ENCODE peak calls at places on chromosomes 6 and 20, in four cellular contexts. S is AG10803, N is mucosa of descending colon, P is AG04449. L is an unnamed sample.

GRCh38 chr6:37756141-37756540 is 58.5 kb upstream of the MDGA1 start:
- DNase-seq in S (no peak), N (no peak), P (no peak), L (no peak)

GRCh38 chr6:3063733-3064700 is 4.3 kb upstream of the RIPK1 start:
- DNase-seq in S (peak; percentile 93), N (peak; percentile 97), P (no peak), L (peak; percentile 77)

GRCh38 chr20:32067234-32067821 is 15.3 kb downstream of the HCK start:
- DNase-seq in S (peak; percentile 99), N (no peak), P (peak; percentile 93), L (peak; percentile 44)

GRCh38 chr20:17807670-17808069 is 107.9 kb downstream of the BANF2 start:
- DNase-seq in S (peak; percentile 34), N (no peak), P (no peak), L (no peak)

GRCh38 chr20:20441259-20441658 is 73.4 kb downstream of the INSM1 start:
- DNase-seq in S (no peak), N (peak; percentile 22), P (no peak), L (no peak)

GRCh38 chr6:125586074-125586473 is 163.4 kb upstream of the HEY2 start:
- DNase-seq in S (no peak), N (no peak), P (no peak), L (no peak)

GRCh38 chr20:47981242-47981641 is 196.0 kb upstream of the SULF2 start:
- DNase-seq in S (no peak), N (no peak), P (no peak), L (no peak)

GRCh38 chr6:133837801-133838349 is 51.0 kb upstream of the TCF21 start:
- DNase-seq in S (peak; percentile 27), N (peak; percentile 81), P (no peak), L (peak; percentile 14)

GRCh38 chr6:158703840-158704822 is 54.3 kb downstream of the SYTL3 start:
- DNase-seq in S (peak; percentile 51), N (peak; percentile 91), P (no peak), L (peak; percentile 63)

GRCh38 chr6:136880748-136881460 is 41.2 kb upstream of the SLC35D3 start:
- DNase-seq in S (no peak), N (no peak), P (no peak), L (no peak)

GRCh38 chr20:31719644-31720485 is 2.8 kb downstream of the BCL2L1 start:
- DNase-seq in S (peak; percentile 43), N (no peak), P (no peak), L (no peak)

GRCh38 chr6:100166991-100167390 is 173.0 kb upstream of the MCHR2 start:
- DNase-seq in S (peak; percentile 91), N (no peak), P (peak; percentile 12), L (peak; percentile 2)

GRCh38 chr6:165959627-165960026 is 208.0 kb downstream of the TBXT start:
- DNase-seq in S (no peak), N (no peak), P (no peak), L (no peak)

GRCh38 chr6:32196682-32197616 is 4.5 kb upstream of the GPSM3 start:
- DNase-seq in S (no peak), N (peak; percentile 45), P (no peak), L (peak; percentile 19)

GRCh38 chr6:5580736-5581568 is 319.6 kb downstream of the FARS2 start:
- DNase-seq in S (no peak), N (no peak), P (no peak), L (no peak)

GRCh38 chr6:52049252-52050050 is 38.0 kb downstream of the PKHD1 start:
- DNase-seq in S (peak; percentile 46), N (peak; percentile 25), P (peak; percentile 4), L (peak; percentile 10)

GRCh38 chr6:131787955-131788712 is 19.7 kb upstream of the ENPP1 start:
- DNase-seq in S (peak; percentile 61), N (peak; percentile 12), P (no peak), L (peak; percentile 48)

GRCh38 chr20:52047811-52048302 is 143.7 kb downstream of the ZFP64 start:
- DNase-seq in S (no peak), N (no peak), P (no peak), L (peak; percentile 89)

DNA sequence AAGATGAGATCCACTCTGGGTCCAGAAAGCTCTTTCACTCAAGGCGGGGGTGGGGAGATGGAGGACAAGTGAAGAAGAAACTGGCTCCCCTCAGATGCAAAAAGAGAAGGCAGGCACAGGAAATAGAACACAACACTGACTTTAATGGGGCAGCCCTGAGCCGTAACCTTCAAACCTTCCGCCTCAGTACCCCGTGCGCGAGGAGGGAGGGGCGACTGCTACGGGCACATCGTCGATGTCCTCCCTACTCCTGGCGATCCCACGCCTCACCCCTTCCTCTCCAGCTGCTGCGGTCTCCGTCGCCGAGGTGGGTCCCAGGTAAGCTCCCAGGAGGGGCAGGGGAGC is 3.9 kb downstream of the SPEF1 start:
- DNase-seq in S (no peak), N (no peak), P (no peak), L (no peak)
- H3K4me3 ChIP-seq in S (peak overlapping the region; percentile 66), N (no peak overlapping the region), P (peak overlapping the region; percentile 58), L (peak overlapping the region; percentile 26)

GRCh38 chr6:170250451-170250850 is 40.4 kb downstream of the DLL1 start:
- DNase-seq in S (no peak), N (no peak), P (no peak), L (no peak)

GRCh38 chr6:170248861-170249600 is 41.8 kb downstream of the DLL1 start:
- DNase-seq in S (no peak), N (no peak), P (no peak), L (no peak)

GRCh38 chr6:170249817-170250216 is 41.1 kb downstream of the DLL1 start:
- DNase-seq in S (no peak), N (no peak), P (no peak), L (no peak)

GRCh38 chr6:170247178-170247701 is 43.6 kb downstream of the DLL1 start:
- DNase-seq in S (no peak), N (no peak), P (no peak), L (no peak)

GRCh38 chr6:170248111-170248805 is 42.6 kb downstream of the DLL1 start:
- DNase-seq in S (no peak), N (no peak), P (no peak), L (no peak)
- H3K4me3 ChIP-seq in S (no peak overlapping the region), N (no peak overlapping the region), P (no peak overlapping the region), L (no peak overlapping the region)

GRCh38 chr20:57265649-57266250 is 691 bp downstream of the BMP7 start:
- DNase-seq in S (no peak), N (no peak), P (no peak), L (no peak)

GRCh38 chr20:57266251-57267157 is at the start of gene BMP7:
- DNase-seq in S (no peak), N (no peak), P (no peak), L (peak; percentile 16)

GRCh38 chr20:57264151-57264792 is 2.2 kb downstream of the BMP7 start:
- DNase-seq in S (no peak), N (no peak), P (no peak), L (no peak)

GRCh38 chr20:57263767-57264150 is 2.7 kb downstream of the BMP7 start:
- DNase-seq in S (no peak), N (no peak), P (no peak), L (no peak)

GRCh38 chr20:57264908-57265648 is 1.4 kb downstream of the BMP7 start:
- DNase-seq in S (no peak), N (no peak), P (no peak), L (no peak)
- H3K4me3 ChIP-seq in S (no peak overlapping the region), N (no peak overlapping the region), P (no peak overlapping the region), L (no peak overlapping the region)

DNA sequence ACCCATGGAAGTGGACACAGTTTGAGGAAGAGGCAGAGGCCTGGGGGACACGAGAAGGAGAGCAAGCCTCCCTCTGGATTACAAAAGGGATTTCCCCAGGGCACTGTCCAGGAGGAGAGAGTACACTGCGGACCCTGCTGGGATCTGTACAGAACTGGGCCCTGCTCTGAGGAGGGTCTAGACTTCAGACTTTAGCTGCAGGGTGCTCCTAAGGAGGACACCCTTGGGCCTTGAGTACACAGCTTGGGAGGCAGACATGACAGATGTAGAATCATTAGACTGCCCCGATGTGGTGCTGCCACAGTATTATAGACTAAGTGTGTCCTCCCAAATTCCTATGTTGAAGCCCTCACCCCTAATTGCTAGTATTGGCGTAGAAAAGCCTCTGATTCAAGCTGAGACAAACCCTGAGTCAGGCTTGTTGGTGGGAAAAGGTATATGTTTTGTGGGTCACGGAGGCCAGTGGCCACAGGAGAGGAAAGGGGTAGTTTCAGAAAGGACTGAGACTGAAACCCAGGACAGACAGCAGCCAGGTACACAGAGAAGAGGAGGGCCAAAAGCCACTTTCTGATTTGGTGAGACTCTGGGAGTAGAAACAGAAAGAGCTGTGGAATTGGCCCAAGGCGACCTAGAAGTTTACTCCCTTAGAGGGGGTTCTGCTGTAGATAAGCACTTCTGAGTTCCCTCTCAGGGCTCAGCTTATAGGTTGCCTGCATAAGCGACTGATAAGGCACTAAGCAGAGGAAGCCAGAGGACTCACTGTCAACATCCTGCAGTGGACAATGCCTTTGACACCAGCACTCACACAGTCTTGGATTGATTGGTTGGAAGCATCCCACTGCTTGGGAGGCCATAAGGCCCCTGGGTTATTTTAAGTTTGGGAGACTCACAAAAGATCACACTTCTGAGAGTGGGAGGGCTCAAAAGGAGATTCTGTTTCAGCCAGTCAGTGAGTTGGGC is 16.5 kb upstream of the SH3BGRL2 start:
- DNase-seq in S (no peak), N (no peak), P (no peak), L (no peak)
- H3K4me3 ChIP-seq in S (no peak overlapping the region), N (no peak overlapping the region), P (no peak overlapping the region), L (no peak overlapping the region)

DNA sequence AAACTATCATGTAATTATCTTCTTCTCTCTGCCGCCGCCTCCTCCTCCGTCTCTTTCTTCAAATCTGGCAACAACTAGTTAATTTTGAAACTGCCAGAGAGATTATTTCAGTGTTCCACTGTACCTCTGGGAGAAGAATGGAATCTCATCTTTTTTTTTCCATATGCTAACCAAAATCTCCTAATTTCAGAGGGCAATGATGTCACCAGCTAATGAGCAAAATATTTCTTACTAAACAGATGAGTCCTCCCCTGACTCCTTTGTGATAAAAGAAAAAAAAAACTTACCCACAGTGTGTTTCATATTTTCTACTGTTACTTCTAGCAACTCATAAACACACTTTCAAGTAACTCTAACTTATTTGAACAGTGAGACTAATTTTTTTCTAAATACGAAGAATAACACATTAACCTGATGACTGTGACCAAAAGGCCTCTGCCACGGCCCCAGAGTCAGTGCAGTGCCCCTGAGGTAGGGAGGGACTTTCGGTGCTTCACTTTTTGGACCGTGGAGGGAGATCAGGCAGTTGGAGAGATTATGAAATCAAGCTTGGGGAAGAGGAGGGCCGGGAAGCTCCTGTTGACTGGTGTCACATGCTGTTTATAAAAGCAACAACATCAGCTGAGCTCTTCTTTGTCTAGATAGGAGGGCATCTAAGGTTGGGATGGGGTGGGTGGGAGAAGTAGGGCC is 159.6 kb downstream of the SASH1 start:
- DNase-seq in S (peak; percentile 75), N (no peak), P (no peak), L (peak; percentile 29)
- H3K4me3 ChIP-seq in S (no peak overlapping the region), N (no peak overlapping the region), P (no peak overlapping the region), L (no peak overlapping the region)

GRCh38 chr6:147944122-147944521 is 398.5 kb upstream of the SASH1 start:
- DNase-seq in S (no peak), N (no peak), P (no peak), L (no peak)

GRCh38 chr6:147935656-147936055 is 407.0 kb upstream of the SASH1 start:
- DNase-seq in S (peak; percentile 5), N (no peak), P (no peak), L (peak; percentile 21)

GRCh38 chr6:147936703-147937102 is 405.9 kb upstream of the SASH1 start:
- DNase-seq in S (no peak), N (no peak), P (no peak), L (no peak)

GRCh38 chr6:147941143-147941542 is 401.5 kb upstream of the SASH1 start:
- DNase-seq in S (peak; percentile 50), N (no peak), P (peak; percentile 59), L (no peak)
- H3K4me3 ChIP-seq in S (no peak overlapping the region), N (no peak overlapping the region), P (no peak overlapping the region), L (no peak overlapping the region)